ENCODE peak calls at places on chromosomes 5 and 9, in seven cellular contexts. N is HepG2, R is SK-N-SH, A is GM12878, P is HCT116, Y is H1, O is K562. K is an unnamed sample.

GRCh38 chr5:151222054-151222768 is 1.7 kb downstream of the CCDC69 start:
- DNase-seq in N (no peak), R (no peak), A (no peak), P (no peak), Y (no peak), O (no peak), K (no peak)

GRCh38 chr9:82474235-82474634 is 485.7 kb downstream of the SPATA31D1 start:
- DNase-seq in N (no peak), R (no peak), A (no peak), P (no peak), Y (no peak), O (no peak), K (no peak)

GRCh38 chr5:149141224-149141956 is at the start of gene ABLIM3:
- DNase-seq in N (no peak), R (peak), A (no peak), P (no peak), Y (peak), O (peak), K (peak)

GRCh38 chr5:150255659-150256415 is 33.7 kb downstream of the CAMK2A start:
- DNase-seq in N (peak), R (peak), A (no peak), P (no peak), Y (no peak), O (no peak), K (no peak)

GRCh38 chr9:102428305-102428704 is 566.8 kb upstream of the CYLC2 start:
- DNase-seq in N (no peak), R (no peak), A (no peak), P (no peak), Y (no peak), O (no peak), K (no peak)

GRCh38 chr5:173673295-173674170 is 57.1 kb upstream of the BOD1 start:
- DNase-seq in N (no peak), R (no peak), A (no peak), P (no peak), Y (no peak), O (no peak), K (no peak)

GRCh38 chr5:110401881-110402280 is 324.6 kb downstream of the TMEM232 start:
- DNase-seq in N (no peak), R (no peak), A (no peak), P (no peak), Y (no peak), O (no peak), K (no peak)

GRCh38 chr9:82488702-82489578 is 500.4 kb downstream of the SPATA31D1 start:
- DNase-seq in N (peak), R (peak), A (no peak), P (no peak), Y (no peak), O (no peak), K (peak)

GRCh38 chr5:78907255-78907886 is 77.7 kb downstream of the ARSB start:
- DNase-seq in N (no peak), R (no peak), A (peak), P (no peak), Y (no peak), O (no peak), K (no peak)

GRCh38 chr5:141869514-141869913 is 8.7 kb downstream of the PCDH1 start:
- DNase-seq in N (no peak), R (no peak), A (no peak), P (no peak), Y (no peak), O (no peak), K (no peak)

GRCh38 chr5:173720341-173721258 is 104.2 kb upstream of the BOD1 start:
- DNase-seq in N (no peak), R (peak), A (no peak), P (no peak), Y (no peak), O (no peak), K (no peak)

GRCh38 chr5:149426931-149427330 is 47.8 kb upstream of the IL17B start:
- DNase-seq in N (no peak), R (no peak), A (no peak), P (no peak), Y (no peak), O (no peak), K (no peak)

GRCh38 chr9:87533291-87533690 is 35.6 kb downstream of the DAPK1 start:
- DNase-seq in N (no peak), R (no peak), A (no peak), P (no peak), Y (no peak), O (no peak), K (no peak)

GRCh38 chr9:114224247-114224610 is 68.9 kb downstream of the COL27A1 start:
- DNase-seq in N (peak), R (no peak), A (no peak), P (no peak), Y (no peak), O (no peak), K (peak)

GRCh38 chr5:138491669-138492551 is 26.6 kb downstream of the EGR1 start:
- DNase-seq in N (peak), R (peak), A (peak), P (peak), Y (no peak), O (peak), K (peak)

GRCh38 chr9:109286981-109287380 is 33.9 kb downstream of the EPB41L4B start:
- DNase-seq in N (no peak), R (no peak), A (no peak), P (no peak), Y (no peak), O (peak), K (no peak)

GRCh38 chr9:109289186-109289585 is 31.7 kb downstream of the EPB41L4B start:
- DNase-seq in N (no peak), R (no peak), A (no peak), P (no peak), Y (no peak), O (no peak), K (peak)

GRCh38 chr9:109289931-109290330 is 30.9 kb downstream of the EPB41L4B start:
- DNase-seq in N (no peak), R (no peak), A (no peak), P (no peak), Y (no peak), O (no peak), K (no peak)

GRCh38 chr9:109283012-109283411 is 37.8 kb downstream of the EPB41L4B start:
- DNase-seq in N (no peak), R (no peak), A (no peak), P (no peak), Y (no peak), O (no peak), K (no peak)

GRCh38 chr9:109286571-109286977 is 34.3 kb downstream of the EPB41L4B start:
- DNase-seq in N (no peak), R (no peak), A (no peak), P (no peak), Y (no peak), O (no peak), K (no peak)
- TF ChIP-seq JUND in N (no peak), R (no peak), A (no peak), P (no peak), Y (no peak), O (no peak), K (no peak)

GRCh38 chr5:132258102-132259060 is 885 bp downstream of the PDLIM4 start:
- DNase-seq in N (no peak), R (peak), A (no peak), P (no peak), Y (no peak), O (peak), K (no peak)
- TF ChIP-seq JUND in N (no peak), R (no peak), A (no peak), P (no peak), Y (no peak), O (peak), K (no peak)

GRCh38 chr5:14177651-14178050 is 34.5 kb downstream of the TRIO start:
- DNase-seq in N (no peak), R (no peak), A (no peak), P (no peak), Y (no peak), O (no peak), K (no peak)
- TF ChIP-seq JUND in N (no peak), R (no peak), A (no peak), P (no peak), Y (no peak), O (no peak), K (no peak)

GRCh38 chr5:131147258-131147657 is 17.8 kb downstream of the HINT1 start:
- DNase-seq in N (no peak), R (no peak), A (no peak), P (no peak), Y (no peak), O (no peak), K (no peak)
- TF ChIP-seq JUND in N (no peak), R (no peak), A (no peak), P (no peak), Y (no peak), O (no peak), K (no peak)

DNA sequence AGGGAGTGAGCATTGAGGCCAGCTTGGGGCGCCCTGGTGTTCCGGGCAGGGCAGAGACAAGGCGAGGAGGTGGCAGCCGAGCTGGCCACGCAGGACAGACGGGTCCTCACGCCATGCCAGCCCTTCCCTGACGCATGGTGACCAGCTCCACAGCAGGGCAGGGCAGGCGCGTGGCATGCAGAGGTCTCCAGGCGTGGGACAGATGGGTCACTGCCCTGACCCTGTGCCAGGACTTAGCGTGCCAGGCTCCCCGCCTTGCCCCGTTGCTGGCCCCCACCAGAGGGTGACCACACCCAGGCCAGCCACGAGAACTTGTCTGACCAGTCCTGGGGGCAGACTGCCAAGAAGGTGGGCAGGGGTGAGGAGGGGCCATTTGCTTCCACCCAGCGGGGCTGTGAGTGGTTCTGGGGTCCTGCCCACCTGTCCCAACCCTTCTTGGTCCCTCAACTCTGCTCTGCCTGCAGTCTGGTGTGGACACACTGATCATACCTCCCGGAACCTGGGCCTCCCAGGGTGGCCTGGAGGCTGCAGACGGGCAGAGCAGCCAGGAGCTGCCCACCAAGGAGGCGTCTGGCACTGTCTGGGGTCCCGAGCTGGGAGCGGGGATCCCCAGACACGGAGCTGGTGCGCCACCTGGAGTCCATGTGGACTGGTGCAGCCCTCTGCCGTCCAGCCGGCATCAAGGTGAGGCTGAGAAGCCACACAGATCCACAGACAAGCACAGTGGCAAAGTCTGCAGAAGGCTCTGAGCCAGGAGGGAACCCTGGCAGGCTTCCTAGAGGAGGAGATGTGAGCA is at the start of gene RNF224:
- DNase-seq in N (peak), R (peak), A (no peak), P (peak), Y (no peak), O (peak), K (peak)
- TF ChIP-seq JUND in N (no peak), R (no peak), A (no peak), P (no peak), Y (no peak), O (peak), K (no peak)

GRCh38 chr9:131954299-131954698 is 125.4 kb downstream of the MED27 start:
- DNase-seq in N (no peak), R (no peak), A (no peak), P (peak), Y (no peak), O (no peak), K (peak)
- TF ChIP-seq JUND in N (no peak), R (no peak), A (no peak), P (no peak), Y (no peak), O (no peak), K (no peak)

DNA sequence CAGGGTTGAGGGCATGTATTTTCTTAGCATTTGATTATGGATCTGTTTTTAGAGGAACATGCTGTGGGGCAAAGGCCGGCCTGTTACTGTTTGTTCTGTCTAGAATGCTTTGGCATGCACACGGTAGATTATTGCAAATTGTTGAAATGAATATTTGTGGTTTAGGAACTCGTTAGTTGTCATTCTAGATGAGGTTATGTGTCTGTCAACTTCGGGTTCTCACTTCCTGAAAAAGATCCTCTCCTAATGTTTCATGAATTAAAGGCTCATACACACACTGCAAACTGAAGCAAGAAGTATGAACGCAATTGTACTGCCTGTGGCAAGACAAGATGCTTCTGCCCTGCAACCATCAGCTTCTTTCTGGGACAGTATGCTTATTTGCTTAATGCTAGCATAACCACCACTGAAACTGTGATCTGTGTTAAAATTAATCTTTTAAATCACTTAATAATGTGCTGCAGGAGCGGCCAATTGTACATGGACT is 99.6 kb downstream of the BASP1 start:
- DNase-seq in N (no peak), R (no peak), A (peak), P (no peak), Y (no peak), O (no peak), K (peak)
- TF ChIP-seq JUND in N (no peak), R (no peak), A (no peak), P (no peak), Y (no peak), O (no peak), K (no peak)

GRCh38 chr5:146301666-146302065 is 37.0 kb upstream of the POU4F3 start:
- DNase-seq in N (no peak), R (no peak), A (no peak), P (no peak), Y (no peak), O (no peak), K (no peak)

GRCh38 chr5:146307796-146308195 is 30.8 kb upstream of the POU4F3 start:
- DNase-seq in N (no peak), R (no peak), A (no peak), P (no peak), Y (no peak), O (no peak), K (no peak)

GRCh38 chr5:146306838-146307237 is 31.8 kb upstream of the POU4F3 start:
- DNase-seq in N (no peak), R (no peak), A (no peak), P (no peak), Y (no peak), O (no peak), K (no peak)

GRCh38 chr5:146302428-146302827 is 36.2 kb upstream of the POU4F3 start:
- DNase-seq in N (no peak), R (no peak), A (no peak), P (no peak), Y (no peak), O (no peak), K (no peak)
- TF ChIP-seq JUND in N (no peak), R (no peak), A (no peak), P (no peak), Y (no peak), O (no peak), K (no peak)